ENCODE peak calls at places on chromosome 1, in four cellular contexts. Y is A549, Z is HepG2, U is K562. R is an unnamed sample.
A peak's percentile ranks its signal among the peaks of the same experiment; 100 is the strongest.

GRCh38 chr1:31583995-31584868 is 7.9 kb downstream of the TINAGL1 start:
- DNase-seq in Y (no peak), Z (peak; percentile 80), U (no peak), R (no peak)

GRCh38 chr1:219119839-219120238 is 53.8 kb upstream of the LYPLAL1 start:
- DNase-seq in Y (no peak), Z (no peak), U (no peak), R (no peak)

GRCh38 chr1:9651565-9652378 is at the start of gene PIK3CD:
- DNase-seq in Y (no peak), Z (no peak), U (peak; percentile 68), R (no peak)

GRCh38 chr1:19866758-19867157 is 15.4 kb upstream of the OTUD3 start:
- DNase-seq in Y (no peak), Z (no peak), U (no peak), R (no peak)

GRCh38 chr1:41700581-41700980 is 216.1 kb upstream of the EDN2 start:
- DNase-seq in Y (no peak), Z (no peak), U (no peak), R (no peak)

GRCh38 chr1:9235560-9235959 is 986 bp downstream of the H6PD start:
- DNase-seq in Y (no peak), Z (no peak), U (no peak), R (no peak)

GRCh38 chr1:238063454-238063853 is 172.7 kb upstream of the ZP4 start:
- DNase-seq in Y (no peak), Z (no peak), U (no peak), R (peak; percentile 60)

GRCh38 chr1:2232916-2233438 is 4.9 kb downstream of the SKI start:
- DNase-seq in Y (no peak), Z (no peak), U (no peak), R (no peak)

GRCh38 chr1:223707270-223708000 is 4.9 kb upstream of the CAPN2 start:
- DNase-seq in Y (peak; percentile 84), Z (peak; percentile 76), U (peak; percentile 78), R (no peak)

GRCh38 chr1:110258734-110259133 is 48.6 kb downstream of the KCNC4 start:
- DNase-seq in Y (no peak), Z (no peak), U (no peak), R (no peak)

GRCh38 chr1:234722904-234723588 is 113.1 kb upstream of the IRF2BP2 start:
- DNase-seq in Y (peak; percentile 43), Z (peak; percentile 82), U (peak; percentile 53), R (no peak)

GRCh38 chr1:33295023-33295422 is 25.9 kb downstream of the A3GALT2 start:
- DNase-seq in Y (no peak), Z (no peak), U (no peak), R (no peak)

GRCh38 chr1:93652335-93652949 is 29.2 kb downstream of the BCAR3 start:
- DNase-seq in Y (no peak), Z (no peak), U (no peak), R (no peak)

GRCh38 chr1:2553871-2554620 is 2.1 kb upstream of the TNFRSF14 start:
- DNase-seq in Y (no peak), Z (no peak), U (no peak), R (no peak)

GRCh38 chr1:56447732-56448276 is 131.6 kb downstream of the PLPP3 start:
- DNase-seq in Y (no peak), Z (no peak), U (no peak), R (no peak)

DNA sequence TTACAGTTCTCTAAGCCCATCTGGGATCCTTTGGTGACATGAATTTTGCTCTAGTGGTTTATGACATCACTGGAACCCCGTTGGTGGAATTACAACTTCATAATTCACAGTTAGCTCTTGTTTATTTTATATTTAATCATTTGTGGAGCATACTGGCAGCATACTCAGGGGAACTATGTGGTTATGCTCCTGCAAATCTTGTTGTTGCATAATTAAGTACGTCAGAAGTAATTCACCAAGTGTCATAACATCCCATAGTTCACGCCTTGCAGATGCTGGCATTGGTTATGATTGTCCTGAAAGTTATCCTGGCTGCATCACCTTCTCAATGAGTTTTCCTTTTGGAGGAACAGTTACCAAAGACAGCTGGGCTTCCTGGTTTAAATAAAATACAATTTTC is 16.5 kb downstream of the PRRX1 start:
- DNase-seq in Y (no peak), Z (no peak), U (no peak), R (no peak)
- TF ChIP-seq CHD4 in Y (no peak), Z (no peak), U (no peak), R (no peak)

DNA sequence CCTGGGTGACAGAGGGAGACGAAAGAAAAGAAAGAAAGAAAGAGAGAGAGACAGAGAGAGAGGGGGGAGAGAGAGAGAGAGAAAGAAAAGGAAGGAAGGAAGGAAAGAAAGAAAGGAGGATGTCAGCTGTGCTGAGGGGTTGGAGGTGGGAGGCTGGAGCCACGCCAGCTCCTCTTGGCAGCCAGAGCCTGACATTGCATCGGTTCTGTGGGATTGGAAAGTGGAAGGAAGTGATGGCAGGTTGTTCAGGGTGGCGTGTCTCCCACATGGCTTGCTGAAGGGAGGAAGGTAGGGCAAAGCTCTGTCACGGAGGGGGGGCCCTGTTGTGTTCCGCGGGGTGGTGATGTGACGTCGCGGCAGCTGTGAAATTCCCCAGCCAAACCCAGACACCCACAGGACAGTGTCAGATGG is 30.7 kb downstream of the EIF2D start:
- DNase-seq in Y (no peak), Z (no peak), U (no peak), R (no peak)
- H3K27ac ChIP-seq in Y (no peak overlapping the region), Z (no peak overlapping the region), U (no peak overlapping the region), R (peak overlapping the region; percentile 48)

GRCh38 chr1:28370220-28371010 is 875 bp downstream of the PHACTR4 start:
- DNase-seq in Y (peak; percentile 51), Z (no peak), U (no peak), R (no peak)
- TF ChIP-seq SMC3 in Y (no peak), Z (no peak), U (no peak), R (no peak)

DNA sequence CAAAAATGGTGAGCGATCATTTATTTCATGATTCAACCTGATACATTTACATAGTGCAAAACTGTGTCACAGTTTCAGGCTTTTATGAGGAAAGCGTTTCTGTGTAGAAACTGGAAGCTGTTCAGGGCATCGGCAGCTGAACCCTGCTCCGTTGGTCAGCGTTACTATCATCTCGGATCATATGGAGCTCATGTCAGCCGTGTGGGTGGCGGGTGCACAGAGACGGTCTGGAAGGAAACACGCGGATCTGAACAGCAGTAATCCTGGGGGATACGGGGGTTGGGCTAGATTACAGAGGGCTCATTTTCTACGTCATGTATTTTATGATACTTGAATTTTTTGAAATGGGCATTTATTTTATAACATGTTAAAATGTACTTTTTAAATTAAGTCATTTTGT is 15.1 kb downstream of the C1orf174 start:
- DNase-seq in Y (no peak), Z (no peak), U (no peak), R (no peak)
- TF ChIP-seq CHD4 in Y (no peak), Z (no peak), U (no peak), R (no peak)